ENCODE peak calls at places on chromosomes 16 and 17, in nine cellular contexts. O, W, I, J, Y, X, Z, R and G are unnamed samples.

GRCh38 chr16:83854420-83854819 is 44.5 kb upstream of the MLYCD start:
- DNase-seq in R (no peak), I (no peak), W (no peak), Z (no peak), O (no peak), X (no peak), J (no peak), Y (no peak), G (no peak)

GRCh38 chr17:77385750-77386501 is 245.2 kb downstream of the SEC14L1 start:
- DNase-seq in Y (no peak), I (no peak), R (no peak), W (peak), X (peak), O (no peak), Z (peak), J (no peak), G (no peak)

GRCh38 chr17:77282524-77283515 is 142.1 kb downstream of the SEC14L1 start:
- DNase-seq in I (no peak), O (peak), Z (no peak), W (no peak), X (peak), R (no peak), Y (no peak), J (no peak), G (no peak)

GRCh38 chr17:66441012-66441703 is 138.7 kb downstream of the PRKCA start:
- DNase-seq in X (no peak), W (no peak), R (no peak), Y (no peak), O (no peak), J (no peak), I (no peak), Z (no peak), G (no peak)

GRCh38 chr17:67049025-67049739 is 4.8 kb downstream of the CACNG1 start:
- DNase-seq in O (no peak), Z (no peak), Y (no peak), I (no peak), W (no peak), X (no peak), J (no peak), R (no peak), G (no peak)

GRCh38 chr17:79800325-79801155 is 3.7 kb upstream of the CBX8 start:
- DNase-seq in O (peak), J (no peak), R (no peak), W (no peak), Y (peak), Z (peak), I (no peak), X (peak), G (no peak)

GRCh38 chr17:35846055-35846809 is 22.5 kb downstream of the HEATR9 start:
- DNase-seq in J (no peak), Y (no peak), R (no peak), W (no peak), O (no peak), Z (no peak), X (no peak), I (no peak), G (no peak)

GRCh38 chr16:66131156-66131807 is 235.2 kb upstream of the CDH5 start:
- DNase-seq in X (no peak), I (no peak), R (no peak), J (no peak), Z (no peak), W (no peak), O (no peak), Y (peak), G (no peak)

GRCh38 chr17:42266918-42267766 is 9.0 kb downstream of the STAT5B start:
- DNase-seq in J (no peak), X (no peak), I (no peak), Y (peak), W (no peak), Z (peak), O (no peak), R (peak), G (no peak)

GRCh38 chr16:72372082-72372615 is 200.2 kb upstream of the PMFBP1 start:
- DNase-seq in O (peak), I (no peak), R (no peak), J (no peak), Y (no peak), Z (no peak), W (no peak), X (no peak), G (no peak)

GRCh38 chr16:70661534-70661917 is 15.2 kb downstream of the IL34 start:
- DNase-seq in J (no peak), Y (no peak), W (no peak), I (no peak), O (no peak), R (no peak), Z (no peak), X (no peak), G (no peak)

GRCh38 chr17:49848739-49849138 is 870 bp upstream of the TAC4 start:
- DNase-seq in R (no peak), Z (no peak), I (no peak), O (no peak), W (no peak), Y (no peak), X (no peak), J (no peak), G (no peak)
- TF ChIP-seq CTCF in R (no peak), Z (no peak), I (no peak), O (no peak), W (no peak), Y (no peak), X (no peak), J (no peak), G (no peak)

DNA sequence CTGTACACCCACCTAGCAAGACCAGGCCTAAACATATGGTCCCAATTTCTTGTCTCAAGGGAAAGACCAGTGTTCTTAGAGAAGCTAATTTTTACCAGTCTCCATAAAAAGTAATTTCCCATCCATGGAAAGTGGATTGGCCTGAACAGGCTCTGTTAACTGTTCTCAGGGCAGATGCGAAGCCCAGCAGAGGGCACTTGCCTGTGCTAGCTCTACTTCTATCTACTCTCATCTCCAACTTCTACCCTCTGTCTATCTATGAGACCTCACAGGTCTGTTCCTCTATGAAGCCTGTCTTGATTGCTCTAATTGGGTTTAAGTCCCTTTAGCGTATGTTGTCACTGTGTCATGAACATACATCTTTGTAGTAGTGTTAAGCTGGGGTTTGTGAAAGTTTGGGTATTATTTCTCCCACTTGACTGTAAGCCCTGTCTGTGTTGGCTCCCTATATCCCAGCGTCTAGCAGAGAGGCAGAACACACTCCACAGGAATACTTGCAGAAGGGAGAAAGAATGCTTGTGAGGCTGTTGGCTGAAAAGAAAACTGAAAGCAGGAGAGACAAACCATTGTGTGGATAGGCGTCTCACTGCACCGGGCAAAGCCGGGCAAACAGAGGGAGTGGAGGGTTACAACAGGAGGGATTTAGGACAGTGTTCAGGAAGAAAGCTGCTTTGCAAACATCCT is 167.2 kb upstream of the MAF start:
- DNase-seq in J (no peak), Y (no peak), X (no peak), R (no peak), W (peak), O (peak), Z (no peak), I (no peak), G (no peak)
- TF ChIP-seq CTCF in J (no peak), Y (peak), X (peak), R (peak), W (peak), O (peak), Z (no peak), I (peak), G (no peak)

GRCh38 chr17:75260679-75261335 is 599 bp downstream of the GGA3 start:
- DNase-seq in I (no peak), O (no peak), W (no peak), R (no peak), J (no peak), Z (peak), Y (no peak), X (no peak), G (no peak)
- TF ChIP-seq CTCF in I (no peak), O (peak), W (no peak), R (peak), J (no peak), Z (no peak), Y (no peak), X (no peak), G (no peak)

DNA sequence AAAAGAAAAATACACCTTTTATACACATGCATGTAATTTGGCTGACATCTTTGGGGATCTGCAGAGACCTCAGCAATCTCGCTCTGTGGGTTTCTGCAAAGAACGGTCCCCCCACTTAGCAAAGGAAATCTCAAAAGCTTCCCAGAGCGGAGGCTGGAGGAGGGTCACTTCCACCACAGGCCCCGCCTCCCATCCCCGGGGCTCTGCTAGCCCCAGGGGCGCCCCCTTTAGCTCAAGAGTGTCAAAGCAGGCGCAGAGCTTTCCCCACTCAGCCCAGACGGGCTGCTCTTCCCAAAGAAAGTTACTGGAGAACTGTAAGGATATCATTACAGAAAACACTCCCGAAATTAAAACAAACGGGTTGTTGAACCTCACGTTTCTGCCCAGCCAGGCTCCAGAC is 11.4 kb downstream of the SLC13A5 start:
- DNase-seq in J (no peak), X (no peak), O (peak), R (peak), W (peak), I (peak), Y (no peak), Z (peak), G (peak)
- TF ChIP-seq CTCF in J (peak), X (peak), O (peak), R (peak), W (no peak), I (peak), Y (peak), Z (peak), G (no peak)

GRCh38 chr17:45019177-45019711 is 32.2 kb downstream of the DCAKD start:
- DNase-seq in J (no peak), O (peak), Z (peak), I (peak), W (no peak), Y (no peak), R (peak), X (peak), G (no peak)
- TF ChIP-seq CTCF in J (no peak), O (peak), Z (peak), I (peak), W (peak), Y (peak), R (peak), X (peak), G (no peak)

GRCh38 chr17:70241071-70241470 is 71.7 kb downstream of the KCNJ2 start:
- DNase-seq in R (no peak), O (no peak), I (no peak), X (no peak), J (no peak), W (no peak), Y (no peak), Z (no peak), G (no peak)

GRCh38 chr17:70242781-70243437 is 73.6 kb downstream of the KCNJ2 start:
- DNase-seq in Y (no peak), X (no peak), O (no peak), R (no peak), W (no peak), Z (no peak), I (no peak), J (no peak), G (no peak)

GRCh38 chr17:70235252-70235651 is 65.9 kb downstream of the KCNJ2 start:
- DNase-seq in O (no peak), W (no peak), R (no peak), Z (no peak), I (no peak), J (no peak), X (no peak), Y (no peak), G (no peak)

GRCh38 chr17:70238228-70238627 is 68.9 kb downstream of the KCNJ2 start:
- DNase-seq in R (no peak), O (no peak), Y (no peak), X (no peak), J (no peak), I (no peak), W (no peak), Z (no peak), G (no peak)

GRCh38 chr17:70239391-70239826 is 70.1 kb downstream of the KCNJ2 start:
- DNase-seq in J (no peak), I (no peak), Z (no peak), Y (no peak), R (no peak), W (no peak), O (no peak), X (no peak), G (no peak)
- TF ChIP-seq CTCF in J (no peak), I (no peak), Z (no peak), Y (no peak), R (no peak), W (no peak), O (no peak), X (no peak), G (no peak)